ENCODE peak calls at places on chromosomes 2 and 18, in four cellular contexts. K is left lung, Q is PC-3, E is H7. X is an unnamed sample. For H3K36me3, the result is how much of the 10 kb centered on the place peaks cover.

GRCh38 chr2:151280276-151280675 is 9.2 kb downstream of the NMI start:
- DNase-seq in K (no peak), Q (no peak), E (no peak), X (no peak)

GRCh38 chr18:49728542-49728941 is 84.8 kb downstream of the ACAA2 start:
- DNase-seq in K (no peak), Q (peak), E (peak), X (no peak)

GRCh38 chr2:79935771-79936657 is 368.5 kb downstream of the LRRTM1 start:
- DNase-seq in K (peak), Q (peak), E (peak), X (no peak)

GRCh38 chr2:237601453-237602116 is 11.1 kb upstream of the RAB17 start:
- DNase-seq in K (no peak), Q (no peak), E (peak), X (no peak)

GRCh38 chr2:169077674-169078240 is 8.4 kb downstream of the DHRS9 start:
- DNase-seq in K (no peak), Q (no peak), E (no peak), X (no peak)

GRCh38 chr2:168528469-168528868 is 72.4 kb downstream of the CERS6 start:
- DNase-seq in K (no peak), Q (peak), E (no peak), X (no peak)

GRCh38 chr18:5588529-5588928 is 44.7 kb upstream of the EPB41L3 start:
- DNase-seq in K (no peak), Q (no peak), E (no peak), X (no peak)

GRCh38 chr2:229417906-229418305 is 146.8 kb upstream of the PID1 start:
- DNase-seq in K (no peak), Q (no peak), E (no peak), X (no peak)

GRCh38 chr18:53380063-53380639 is 844.3 kb downstream of the MBD2 start:
- DNase-seq in K (no peak), Q (peak), E (peak), X (no peak)

GRCh38 chr2:8684421-8684884 is 2.6 kb downstream of the ID2 start:
- DNase-seq in K (no peak), Q (peak), E (peak), X (no peak)

GRCh38 chr18:22439447-22439846 is 21.7 kb upstream of the CTAGE1 start:
- DNase-seq in K (no peak), Q (peak), E (no peak), X (no peak)

GRCh38 chr2:190367091-190367490 is 23.7 kb downstream of the INPP1 start:
- DNase-seq in K (no peak), Q (no peak), E (no peak), X (no peak)

GRCh38 chr18:44096016-44096415 is 584.7 kb upstream of the SETBP1 start:
- DNase-seq in K (no peak), Q (peak), E (no peak), X (no peak)

GRCh38 chr2:217622205-217622621 is 380.6 kb downstream of the TNS1 start:
- DNase-seq in K (no peak), Q (no peak), E (peak), X (no peak)

GRCh38 chr2:185813707-185814106 is 75.1 kb downstream of the FSIP2 start:
- DNase-seq in K (no peak), Q (peak), E (no peak), X (no peak)

GRCh38 chr18:58687871-58688308 is 16.6 kb downstream of the MALT1 start:
- DNase-seq in K (no peak), Q (no peak), E (no peak), X (no peak)

GRCh38 chr2:160010361-160011145 is 51.9 kb downstream of the PLA2R1 start:
- DNase-seq in K (no peak), Q (no peak), E (no peak), X (no peak)

GRCh38 chr2:10362096-10362897 is 59.6 kb downstream of the HPCAL1 start:
- DNase-seq in K (no peak), Q (no peak), E (peak), X (no peak)

GRCh38 chr2:72762276-72762675 is 63.6 kb downstream of the EXOC6B start:
- DNase-seq in K (no peak), Q (no peak), E (no peak), X (no peak)

GRCh38 chr2:201542291-201542690 is 90.8 kb downstream of the STRADB start:
- DNase-seq in K (no peak), Q (no peak), E (no peak), X (no peak)

GRCh38 chr2:169095631-169096105 is 26.3 kb downstream of the DHRS9 start:
- DNase-seq in K (no peak), Q (peak), E (no peak), X (no peak)

GRCh38 chr18:58649966-58650816 is 21.1 kb upstream of the MALT1 start:
- DNase-seq in K (no peak), Q (no peak), E (no peak), X (no peak)

GRCh38 chr2:181004647-181005325 is 24.4 kb downstream of the UBE2E3 start:
- DNase-seq in K (no peak), Q (no peak), E (no peak), X (no peak)

GRCh38 chr2:201781583-201782051 is 884 bp upstream of the ALS2 start:
- DNase-seq in K (no peak), Q (no peak), E (peak), X (no peak)

GRCh38 chr2:163733301-163733938 is 2.4 kb downstream of the FIGN start:
- DNase-seq in K (no peak), Q (no peak), E (no peak), X (no peak)

GRCh38 chr2:218786133-218786532 is 4.2 kb downstream of the CYP27A1 start:
- DNase-seq in K (no peak), Q (no peak), E (no peak), X (no peak)

GRCh38 chr2:43407826-43408783 is 181.7 kb upstream of the ZFP36L2 start:
- DNase-seq in K (no peak), Q (no peak), E (no peak), X (no peak)

GRCh38 chr18:42163316-42163715 is 208.3 kb downstream of the PIK3C3 start:
- DNase-seq in K (no peak), Q (no peak), E (no peak), X (no peak)

GRCh38 chr2:120879401-120880295 is 144.0 kb downstream of the GLI2 start:
- DNase-seq in K (no peak), Q (no peak), E (peak), X (peak)

GRCh38 chr2:37414470-37414949 is 70.1 kb downstream of the QPCT start:
- DNase-seq in K (no peak), Q (peak), E (peak), X (no peak)

GRCh38 chr2:27903649-27904544 is 13.4 kb downstream of the BABAM2 start:
- DNase-seq in K (no peak), Q (peak), E (no peak), X (no peak)

GRCh38 chr18:50161806-50162205 is 33.1 kb downstream of the MYO5B start:
- DNase-seq in K (no peak), Q (peak), E (no peak), X (no peak)

GRCh38 chr2:144015655-144016245 is 504.2 kb downstream of the ZEB2 start:
- DNase-seq in K (no peak), Q (peak), E (no peak), X (no peak)

GRCh38 chr18:61334491-61334850 is 1.2 kb downstream of the CDH20 start:
- DNase-seq in K (no peak), Q (no peak), E (no peak), X (no peak)
- H3K4me3 ChIP-seq in K (no peak), Q (no peak), E (peak), X (no peak)

DNA sequence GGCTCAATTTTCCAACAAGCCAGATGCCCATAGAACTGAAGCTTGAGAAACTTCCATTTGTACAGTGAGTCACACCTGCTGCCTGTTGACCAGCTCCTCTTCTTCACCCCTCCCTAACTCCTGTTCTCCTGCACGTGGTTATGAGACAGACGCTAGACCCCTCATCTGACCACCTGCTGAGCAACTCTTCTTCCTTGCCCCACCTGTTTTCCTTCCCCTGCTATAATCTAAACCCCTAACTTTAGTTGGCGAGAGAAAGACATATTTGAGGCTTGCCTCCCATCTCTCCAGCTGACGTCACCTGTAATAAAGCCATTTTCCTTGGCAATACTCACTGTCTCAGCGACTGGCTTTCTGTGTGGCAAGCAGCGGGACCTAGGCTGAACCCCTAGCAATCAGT is 22.3 kb upstream of the ITM2C start:
- DNase-seq in K (no peak), Q (no peak), E (no peak), X (peak)
- H3K36me3 ChIP-seq in K (under half), Q (under half), E (under half), X (under half)

GRCh38 chr2:156329031-156329921 is 3.2 kb downstream of the NR4A2 start:
- DNase-seq in K (no peak), Q (no peak), E (peak), X (no peak)
- H3K4me3 ChIP-seq in K (no peak), Q (no peak), E (peak), X (no peak)

DNA sequence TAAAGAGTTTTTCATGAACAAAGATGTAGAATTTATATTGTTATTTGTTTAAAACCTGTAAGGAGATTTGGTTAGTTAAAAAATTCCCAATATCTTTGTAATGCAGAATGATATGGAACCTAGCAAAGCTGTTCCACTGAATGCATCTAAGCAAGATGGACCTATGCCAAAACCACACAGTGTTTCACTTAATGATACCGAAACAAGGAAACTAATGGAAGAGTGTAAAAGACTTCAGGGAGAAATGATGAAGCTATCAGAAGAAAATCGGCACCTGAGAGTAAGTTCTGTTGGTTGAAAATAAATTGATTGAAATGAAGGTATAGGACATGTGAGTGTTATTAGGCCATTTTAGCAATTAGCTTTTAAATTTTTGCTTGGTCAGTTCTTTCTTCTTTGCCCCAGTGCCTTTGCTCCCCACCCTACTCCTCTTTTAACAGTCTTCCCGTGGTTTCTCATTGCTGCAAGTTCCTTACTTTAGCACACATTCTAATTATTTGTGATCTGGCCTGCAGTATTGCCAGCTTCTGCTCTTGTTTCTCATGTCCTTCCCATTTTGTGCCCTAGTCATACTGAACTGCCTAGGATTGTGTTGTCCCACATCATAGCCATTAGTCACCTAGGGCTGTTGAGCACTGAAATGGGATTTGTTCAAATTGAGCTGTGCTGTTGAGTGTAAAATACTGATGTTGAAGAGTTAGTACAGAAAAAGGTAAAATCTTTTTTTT is 36.6 kb downstream of the VAPA start:
- DNase-seq in K (no peak), Q (no peak), E (no peak), X (no peak)
- H3K36me3 ChIP-seq in K (under half), Q (half or more), E (under half), X (under half)

GRCh38 chr2:42172020-42172419 is 2.9 kb downstream of the EML4 start:
- DNase-seq in K (no peak), Q (no peak), E (no peak), X (no peak)
- H3K4me3 ChIP-seq in K (peak), Q (peak), E (no peak), X (no peak)

DNA sequence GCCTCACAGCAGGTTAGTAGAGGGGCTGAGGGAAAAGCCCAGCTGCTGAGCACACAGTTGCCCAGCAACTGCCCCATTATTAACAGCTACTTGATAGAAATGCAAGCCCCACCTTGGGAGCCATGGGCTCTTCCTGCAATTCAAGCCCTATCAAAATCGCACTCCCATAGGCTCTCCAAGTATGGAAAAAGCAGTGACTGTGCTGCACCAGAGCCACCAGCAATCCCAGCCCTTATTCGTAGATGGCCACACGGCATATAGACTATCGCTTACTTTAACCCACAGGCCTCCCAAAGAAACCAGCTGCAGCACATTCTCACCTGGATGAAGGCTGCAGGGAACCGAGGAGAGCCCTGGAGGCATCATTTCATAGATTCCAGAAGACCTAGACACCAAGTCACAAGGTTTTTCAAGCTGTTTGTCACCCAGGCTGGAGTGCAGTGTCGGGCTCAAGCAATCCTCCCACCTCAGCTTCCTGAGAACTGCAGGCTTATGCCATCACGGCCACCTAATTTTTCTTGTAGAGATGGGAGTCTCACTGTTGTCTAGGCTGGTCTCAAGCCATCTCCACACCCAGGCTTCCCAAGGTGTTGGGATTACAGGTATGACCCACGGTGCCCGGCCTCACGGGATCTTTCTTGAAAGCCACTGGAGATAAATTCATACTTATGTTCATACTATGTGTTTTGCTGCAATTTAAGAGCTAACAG is 11.3 kb downstream of the NCL start:
- DNase-seq in K (no peak), Q (peak), E (peak), X (peak)
- H3K36me3 ChIP-seq in K (under half), Q (half or more), E (under half), X (under half)

X was measured in aorta.